ENCODE peak calls at places on chromosomes 6 and 20, in nine cellular contexts. One of them, this sample, is unnamed.

GRCh38 chr20:16929756-16930155 is 181.6 kb downstream of the OTOR start:
- DNase-seq in Calu3: no peak
- DNase-seq in IMR-90: peak; percentile 59
- DNase-seq in RWPE1: no peak
- DNase-seq in fibroblast of pulmonary artery: no peak
- DNase-seq in fibroblast of mammary gland: peak; percentile 28
- DNase-seq in SK-N-SH: no peak
- DNase-seq in lower lobe of right lung: no peak
- DNase-seq in WERI-Rb-1: no peak
- DNase-seq in this sample: no peak

GRCh38 chr6:166716910-166717617 is 90.0 kb upstream of the RPS6KA2 start:
- DNase-seq in RWPE1: no peak
- DNase-seq in fibroblast of mammary gland: no peak
- DNase-seq in Calu3: no peak
- DNase-seq in SK-N-SH: no peak
- DNase-seq in lower lobe of right lung: no peak
- DNase-seq in IMR-90: no peak
- DNase-seq in fibroblast of pulmonary artery: no peak
- DNase-seq in WERI-Rb-1: no peak
- DNase-seq in this sample: no peak

GRCh38 chr6:31173406-31173805 is 2.9 kb upstream of the POU5F1 start:
- DNase-seq in fibroblast of pulmonary artery: no peak
- DNase-seq in SK-N-SH: no peak
- DNase-seq in RWPE1: no peak
- DNase-seq in fibroblast of mammary gland: no peak
- DNase-seq in IMR-90: no peak
- DNase-seq in Calu3: no peak
- DNase-seq in lower lobe of right lung: no peak
- DNase-seq in WERI-Rb-1: no peak
- DNase-seq in this sample: no peak

GRCh38 chr6:43274916-43275597 is 23.0 kb upstream of the SLC22A7 start:
- DNase-seq in Calu3: peak; percentile 49
- DNase-seq in IMR-90: no peak
- DNase-seq in fibroblast of mammary gland: no peak
- DNase-seq in SK-N-SH: peak; percentile 88
- DNase-seq in fibroblast of pulmonary artery: no peak
- DNase-seq in WERI-Rb-1: no peak
- DNase-seq in lower lobe of right lung: no peak
- DNase-seq in RWPE1: no peak
- DNase-seq in this sample: no peak

GRCh38 chr6:35640017-35640664 is 48.6 kb downstream of the FKBP5 start:
- DNase-seq in lower lobe of right lung: no peak
- DNase-seq in WERI-Rb-1: no peak
- DNase-seq in fibroblast of mammary gland: peak; percentile 50
- DNase-seq in RWPE1: no peak
- DNase-seq in SK-N-SH: no peak
- DNase-seq in fibroblast of pulmonary artery: no peak
- DNase-seq in IMR-90: peak; percentile 62
- DNase-seq in Calu3: no peak
- DNase-seq in this sample: no peak

GRCh38 chr6:5020142-5020541 is 16.3 kb upstream of the RPP40 start:
- DNase-seq in WERI-Rb-1: no peak
- DNase-seq in IMR-90: no peak
- DNase-seq in RWPE1: no peak
- DNase-seq in Calu3: no peak
- DNase-seq in fibroblast of mammary gland: no peak
- DNase-seq in SK-N-SH: no peak
- DNase-seq in fibroblast of pulmonary artery: no peak
- DNase-seq in lower lobe of right lung: no peak
- DNase-seq in this sample: no peak

GRCh38 chr6:16130932-16131387 is 2.1 kb downstream of the MYLIP start:
- DNase-seq in RWPE1: peak; percentile 49
- DNase-seq in fibroblast of pulmonary artery: peak; percentile 81
- DNase-seq in IMR-90: peak; percentile 83
- DNase-seq in lower lobe of right lung: no peak
- DNase-seq in SK-N-SH: peak; percentile 28
- DNase-seq in Calu3: peak; percentile 22
- DNase-seq in fibroblast of mammary gland: peak; percentile 77
- DNase-seq in WERI-Rb-1: no peak
- DNase-seq in this sample: no peak

GRCh38 chr6:137709424-137710281 is 157.4 kb upstream of the TNFAIP3 start:
- DNase-seq in RWPE1: no peak
- DNase-seq in Calu3: no peak
- DNase-seq in IMR-90: peak; percentile 88
- DNase-seq in SK-N-SH: no peak
- DNase-seq in lower lobe of right lung: no peak
- DNase-seq in WERI-Rb-1: no peak
- DNase-seq in fibroblast of mammary gland: peak; percentile 79
- DNase-seq in fibroblast of pulmonary artery: peak; percentile 63
- DNase-seq in this sample: no peak

GRCh38 chr6:50380409-50381105 is 330.8 kb upstream of the DEFB112 start:
- DNase-seq in IMR-90: no peak
- DNase-seq in Calu3: no peak
- DNase-seq in WERI-Rb-1: no peak
- DNase-seq in lower lobe of right lung: no peak
- DNase-seq in RWPE1: no peak
- DNase-seq in SK-N-SH: peak; percentile 0
- DNase-seq in fibroblast of mammary gland: no peak
- DNase-seq in fibroblast of pulmonary artery: no peak
- DNase-seq in this sample: no peak

GRCh38 chr6:26447257-26447656 is 7.0 kb downstream of the BTN3A3 start:
- DNase-seq in WERI-Rb-1: no peak
- DNase-seq in IMR-90: no peak
- DNase-seq in fibroblast of pulmonary artery: no peak
- DNase-seq in lower lobe of right lung: no peak
- DNase-seq in SK-N-SH: no peak
- DNase-seq in fibroblast of mammary gland: no peak
- DNase-seq in RWPE1: no peak
- DNase-seq in Calu3: no peak
- DNase-seq in this sample: no peak

GRCh38 chr6:49541210-49541724 is 9.2 kb upstream of the C6orf141 start:
- DNase-seq in RWPE1: peak; percentile 87
- DNase-seq in fibroblast of pulmonary artery: peak; percentile 95
- DNase-seq in WERI-Rb-1: no peak
- DNase-seq in fibroblast of mammary gland: peak; percentile 93
- DNase-seq in IMR-90: peak; percentile 52
- DNase-seq in SK-N-SH: no peak
- DNase-seq in Calu3: no peak
- DNase-seq in lower lobe of right lung: no peak
- DNase-seq in this sample: no peak

GRCh38 chr6:9101920-9102319 is 666.6 kb upstream of the SLC35B3 start:
- DNase-seq in SK-N-SH: no peak
- DNase-seq in lower lobe of right lung: no peak
- DNase-seq in fibroblast of pulmonary artery: no peak
- DNase-seq in Calu3: no peak
- DNase-seq in IMR-90: no peak
- DNase-seq in fibroblast of mammary gland: no peak
- DNase-seq in WERI-Rb-1: no peak
- DNase-seq in RWPE1: no peak
- DNase-seq in this sample: no peak

GRCh38 chr6:6522709-6523108 is 65.8 kb upstream of the LY86 start:
- DNase-seq in SK-N-SH: no peak
- DNase-seq in IMR-90: no peak
- DNase-seq in Calu3: no peak
- DNase-seq in WERI-Rb-1: no peak
- DNase-seq in lower lobe of right lung: no peak
- DNase-seq in RWPE1: no peak
- DNase-seq in fibroblast of pulmonary artery: no peak
- DNase-seq in fibroblast of mammary gland: no peak
- DNase-seq in this sample: no peak

GRCh38 chr6:4906942-4907300 is 96.9 kb downstream of the RPP40 start:
- DNase-seq in lower lobe of right lung: no peak
- DNase-seq in IMR-90: peak; percentile 34
- DNase-seq in RWPE1: no peak
- DNase-seq in fibroblast of pulmonary artery: no peak
- DNase-seq in WERI-Rb-1: no peak
- DNase-seq in fibroblast of mammary gland: no peak
- DNase-seq in Calu3: no peak
- DNase-seq in SK-N-SH: no peak
- DNase-seq in this sample: no peak

GRCh38 chr6:56708810-56709597 is 66.3 kb upstream of the DST start:
- DNase-seq in fibroblast of mammary gland: peak; percentile 81
- DNase-seq in fibroblast of pulmonary artery: peak; percentile 85
- DNase-seq in WERI-Rb-1: no peak
- DNase-seq in SK-N-SH: peak; percentile 39
- DNase-seq in lower lobe of right lung: no peak
- DNase-seq in Calu3: no peak
- DNase-seq in IMR-90: peak; percentile 76
- DNase-seq in RWPE1: peak; percentile 66
- DNase-seq in this sample: no peak

GRCh38 chr20:38239406-38239805 is 21.1 kb downstream of the KIAA1755 start:
- DNase-seq in lower lobe of right lung: no peak
- DNase-seq in WERI-Rb-1: no peak
- DNase-seq in fibroblast of pulmonary artery: no peak
- DNase-seq in RWPE1: no peak
- DNase-seq in IMR-90: no peak
- DNase-seq in fibroblast of mammary gland: no peak
- DNase-seq in SK-N-SH: no peak
- DNase-seq in Calu3: no peak
- DNase-seq in this sample: no peak

GRCh38 chr20:38243617-38244016 is 16.9 kb downstream of the KIAA1755 start:
- DNase-seq in Calu3: no peak
- DNase-seq in IMR-90: no peak
- DNase-seq in WERI-Rb-1: no peak
- DNase-seq in fibroblast of mammary gland: no peak
- DNase-seq in RWPE1: no peak
- DNase-seq in lower lobe of right lung: no peak
- DNase-seq in fibroblast of pulmonary artery: no peak
- DNase-seq in SK-N-SH: no peak
- DNase-seq in this sample: no peak

GRCh38 chr20:38241201-38241600 is 19.3 kb downstream of the KIAA1755 start:
- DNase-seq in SK-N-SH: no peak
- DNase-seq in Calu3: no peak
- DNase-seq in IMR-90: no peak
- DNase-seq in fibroblast of pulmonary artery: no peak
- DNase-seq in RWPE1: no peak
- DNase-seq in fibroblast of mammary gland: no peak
- DNase-seq in WERI-Rb-1: no peak
- DNase-seq in lower lobe of right lung: no peak
- DNase-seq in this sample: no peak

GRCh38 chr20:38245753-38246152 is 14.8 kb downstream of the KIAA1755 start:
- DNase-seq in IMR-90: no peak
- DNase-seq in lower lobe of right lung: no peak
- DNase-seq in SK-N-SH: no peak
- DNase-seq in RWPE1: no peak
- DNase-seq in WERI-Rb-1: no peak
- DNase-seq in Calu3: no peak
- DNase-seq in fibroblast of pulmonary artery: no peak
- DNase-seq in fibroblast of mammary gland: no peak
- DNase-seq in this sample: no peak

GRCh38 chr20:38242848-38243449 is 17.6 kb downstream of the KIAA1755 start:
- DNase-seq in RWPE1: no peak
- DNase-seq in fibroblast of pulmonary artery: no peak
- DNase-seq in Calu3: peak; percentile 43
- DNase-seq in lower lobe of right lung: no peak
- DNase-seq in IMR-90: no peak
- DNase-seq in WERI-Rb-1: peak; percentile 63
- DNase-seq in SK-N-SH: peak; percentile 47
- DNase-seq in fibroblast of mammary gland: peak; percentile 41
- DNase-seq in this sample: no peak
- TF ChIP-seq CTCF in RWPE1: peak; percentile 48
- TF ChIP-seq CTCF in fibroblast of pulmonary artery: peak; percentile 50
- TF ChIP-seq CTCF in Calu3: peak; percentile 88
- TF ChIP-seq CTCF in lower lobe of right lung: peak; percentile 22
- TF ChIP-seq CTCF in IMR-90: peak; percentile 42
- TF ChIP-seq CTCF in WERI-Rb-1: peak; percentile 82
- TF ChIP-seq CTCF in SK-N-SH: peak; percentile 69
- TF ChIP-seq CTCF in fibroblast of mammary gland: peak; percentile 72
- TF ChIP-seq CTCF in this sample: no peak

GRCh38 chr6:116512709-116513108 is 1.3 kb downstream of the CALHM5 start:
- DNase-seq in fibroblast of mammary gland: no peak
- DNase-seq in IMR-90: no peak
- DNase-seq in WERI-Rb-1: no peak
- DNase-seq in fibroblast of pulmonary artery: no peak
- DNase-seq in Calu3: no peak
- DNase-seq in lower lobe of right lung: no peak
- DNase-seq in RWPE1: no peak
- DNase-seq in SK-N-SH: no peak
- DNase-seq in this sample: no peak
- TF ChIP-seq CTCF in fibroblast of mammary gland: no peak
- TF ChIP-seq CTCF in IMR-90: no peak
- TF ChIP-seq CTCF in WERI-Rb-1: no peak
- TF ChIP-seq CTCF in fibroblast of pulmonary artery: no peak
- TF ChIP-seq CTCF in Calu3: no peak
- TF ChIP-seq CTCF in lower lobe of right lung: no peak
- TF ChIP-seq CTCF in RWPE1: no peak
- TF ChIP-seq CTCF in SK-N-SH: no peak
- TF ChIP-seq CTCF in this sample: no peak

GRCh38 chr20:30286157-30286556 is 971.3 kb upstream of the DEFB115 start:
- DNase-seq in WERI-Rb-1: no peak
- DNase-seq in RWPE1: no peak
- DNase-seq in lower lobe of right lung: no peak
- DNase-seq in SK-N-SH: no peak
- DNase-seq in fibroblast of pulmonary artery: no peak
- DNase-seq in Calu3: no peak
- DNase-seq in fibroblast of mammary gland: no peak
- DNase-seq in IMR-90: no peak
- DNase-seq in this sample: no peak
- TF ChIP-seq CTCF in WERI-Rb-1: peak; percentile 26
- TF ChIP-seq CTCF in RWPE1: no peak
- TF ChIP-seq CTCF in lower lobe of right lung: no peak
- TF ChIP-seq CTCF in SK-N-SH: no peak
- TF ChIP-seq CTCF in fibroblast of pulmonary artery: no peak
- TF ChIP-seq CTCF in Calu3: no peak
- TF ChIP-seq CTCF in fibroblast of mammary gland: no peak
- TF ChIP-seq CTCF in IMR-90: no peak
- TF ChIP-seq CTCF in this sample: no peak

GRCh38 chr6:3073382-3073781 is 5.1 kb downstream of the RIPK1 start:
- DNase-seq in fibroblast of mammary gland: no peak
- DNase-seq in SK-N-SH: no peak
- DNase-seq in WERI-Rb-1: no peak
- DNase-seq in fibroblast of pulmonary artery: no peak
- DNase-seq in IMR-90: no peak
- DNase-seq in RWPE1: no peak
- DNase-seq in lower lobe of right lung: no peak
- DNase-seq in Calu3: no peak
- DNase-seq in this sample: no peak

GRCh38 chr6:3071568-3071967 is 3.3 kb downstream of the RIPK1 start:
- DNase-seq in fibroblast of mammary gland: no peak
- DNase-seq in IMR-90: no peak
- DNase-seq in Calu3: no peak
- DNase-seq in lower lobe of right lung: no peak
- DNase-seq in fibroblast of pulmonary artery: no peak
- DNase-seq in RWPE1: no peak
- DNase-seq in SK-N-SH: no peak
- DNase-seq in WERI-Rb-1: no peak
- DNase-seq in this sample: no peak

GRCh38 chr6:3072798-3073197 is 4.5 kb downstream of the RIPK1 start:
- DNase-seq in Calu3: no peak
- DNase-seq in IMR-90: no peak
- DNase-seq in SK-N-SH: no peak
- DNase-seq in WERI-Rb-1: no peak
- DNase-seq in fibroblast of pulmonary artery: no peak
- DNase-seq in fibroblast of mammary gland: no peak
- DNase-seq in RWPE1: no peak
- DNase-seq in lower lobe of right lung: no peak
- DNase-seq in this sample: no peak

GRCh38 chr6:3063733-3064700 is 4.3 kb upstream of the RIPK1 start:
- DNase-seq in SK-N-SH: peak; percentile 89
- DNase-seq in fibroblast of mammary gland: peak; percentile 90
- DNase-seq in RWPE1: peak; percentile 82
- DNase-seq in WERI-Rb-1: peak; percentile 98
- DNase-seq in lower lobe of right lung: peak; percentile 98
- DNase-seq in fibroblast of pulmonary artery: peak; percentile 94
- DNase-seq in IMR-90: peak; percentile 91
- DNase-seq in Calu3: peak; percentile 83
- DNase-seq in this sample: peak; percentile 84

GRCh38 chr6:3068329-3069223 is at the start of gene RIPK1:
- DNase-seq in WERI-Rb-1: peak; percentile 98
- DNase-seq in lower lobe of right lung: peak; percentile 96
- DNase-seq in fibroblast of mammary gland: peak; percentile 78
- DNase-seq in RWPE1: peak; percentile 96
- DNase-seq in Calu3: peak; percentile 93
- DNase-seq in SK-N-SH: peak; percentile 98
- DNase-seq in IMR-90: peak; percentile 84
- DNase-seq in fibroblast of pulmonary artery: peak; percentile 84
- DNase-seq in this sample: peak; percentile 66
- TF ChIP-seq CTCF in WERI-Rb-1: peak; percentile 67
- TF ChIP-seq CTCF in lower lobe of right lung: peak; percentile 32
- TF ChIP-seq CTCF in fibroblast of mammary gland: peak; percentile 10
- TF ChIP-seq CTCF in RWPE1: peak; percentile 26
- TF ChIP-seq CTCF in Calu3: no peak
- TF ChIP-seq CTCF in SK-N-SH: peak; percentile 42
- TF ChIP-seq CTCF in IMR-90: peak; percentile 48
- TF ChIP-seq CTCF in fibroblast of pulmonary artery: peak; percentile 12
- TF ChIP-seq CTCF in this sample: no peak

This sample was measured in omental fat pad.